ENCODE peak calls at places on chromosomes 2 and 18, in nine cellular contexts. Z, A, M, S, B, K, G, F and X are unnamed samples.

GRCh38 chr18:9734189-9734588 is 26.1 kb downstream of the RAB31 start:
- DNase-seq in G (no peak), S (no peak), K (no peak), F (no peak), A (no peak), Z (no peak), M (no peak), B (peak; percentile 64), X (peak; percentile 47)

GRCh38 chr2:10332402-10333246 is 29.9 kb downstream of the HPCAL1 start:
- DNase-seq in M (no peak), G (no peak), K (no peak), A (no peak), F (no peak), B (no peak), S (no peak), Z (no peak), X (no peak)

GRCh38 chr18:6547476-6547875 is 132.8 kb upstream of the L3MBTL4 start:
- DNase-seq in A (no peak), S (no peak), M (no peak), F (no peak), Z (no peak), K (no peak), G (peak; percentile 23), B (no peak), X (peak; percentile 24)

GRCh38 chr2:9941196-9941995 is 10.1 kb upstream of the GRHL1 start:
- DNase-seq in A (no peak), B (peak; percentile 30), K (no peak), G (no peak), F (peak; percentile 65), M (peak; percentile 41), Z (no peak), S (peak; percentile 31), X (peak; percentile 76)

GRCh38 chr2:191023235-191023679 is 9.3 kb upstream of the STAT1 start:
- DNase-seq in K (no peak), Z (no peak), G (no peak), M (no peak), S (no peak), B (no peak), A (no peak), F (no peak), X (no peak)

GRCh38 chr2:164890533-164890932 is 48.9 kb upstream of the COBLL1 start:
- DNase-seq in S (no peak), Z (no peak), M (no peak), F (no peak), B (no peak), A (no peak), G (no peak), K (no peak), X (no peak)

GRCh38 chr2:98357856-98358255 is 11.6 kb downstream of the CNGA3 start:
- DNase-seq in F (peak; percentile 36), Z (no peak), K (no peak), B (no peak), A (no peak), S (no peak), M (no peak), G (no peak), X (no peak)

GRCh38 chr18:59087391-59087790 is 52.3 kb upstream of the SEC11C start:
- DNase-seq in K (no peak), Z (peak; percentile 9), A (no peak), M (no peak), B (no peak), S (no peak), G (no peak), F (no peak), X (peak; percentile 41)